ENCODE peak calls at places on chromosomes 12 and 14, in eight cellular contexts. One of them, this sample, is unnamed.

GRCh38 chr12:4353785-4354208 is 25.7 kb downstream of the FGF23 start:
- DNase-seq in RCC 7860: no peak
- DNase-seq in nucleus accumbens: no peak
- DNase-seq in right lobe of liver: no peak
- DNase-seq in transverse colon: no peak
- DNase-seq in NCI-H1436: no peak
- DNase-seq in choroid plexus epithelial cell: peak; percentile 29
- DNase-seq in stimulated activated CD4-positive, alpha-beta T cell treated with anti-CD3 and anti-CD28 coated beads, Interleukin-1b, Interleukin-23, amount 100 ng/mL, for 1 hour: no peak
- DNase-seq in this sample: peak; percentile 98

GRCh38 chr12:110141389-110141788 is 17.2 kb downstream of the IFT81 start:
- DNase-seq in RCC 7860: no peak
- DNase-seq in right lobe of liver: no peak
- DNase-seq in nucleus accumbens: no peak
- DNase-seq in transverse colon: peak; percentile 29
- DNase-seq in choroid plexus epithelial cell: peak; percentile 85
- DNase-seq in NCI-H1436: no peak
- DNase-seq in stimulated activated CD4-positive, alpha-beta T cell treated with anti-CD3 and anti-CD28 coated beads, Interleukin-1b, Interleukin-23, amount 100 ng/mL, for 1 hour: no peak
- DNase-seq in this sample: no peak

GRCh38 chr12:56160160-56160763 is 2.1 kb downstream of the MYL6 start:
- DNase-seq in right lobe of liver: no peak
- DNase-seq in RCC 7860: no peak
- DNase-seq in stimulated activated CD4-positive, alpha-beta T cell treated with anti-CD3 and anti-CD28 coated beads, Interleukin-1b, Interleukin-23, amount 100 ng/mL, for 1 hour: peak; percentile 17
- DNase-seq in NCI-H1436: no peak
- DNase-seq in choroid plexus epithelial cell: peak; percentile 58
- DNase-seq in nucleus accumbens: no peak
- DNase-seq in transverse colon: peak; percentile 63
- DNase-seq in this sample: no peak

GRCh38 chr12:44287545-44287944 is 451.7 kb downstream of the TMEM117 start:
- DNase-seq in transverse colon: no peak
- DNase-seq in stimulated activated CD4-positive, alpha-beta T cell treated with anti-CD3 and anti-CD28 coated beads, Interleukin-1b, Interleukin-23, amount 100 ng/mL, for 1 hour: no peak
- DNase-seq in right lobe of liver: no peak
- DNase-seq in RCC 7860: no peak
- DNase-seq in choroid plexus epithelial cell: no peak
- DNase-seq in nucleus accumbens: no peak
- DNase-seq in NCI-H1436: no peak
- DNase-seq in this sample: no peak

GRCh38 chr12:117036046-117036445 is 63.2 kb downstream of the TESC start:
- DNase-seq in NCI-H1436: peak; percentile 84
- DNase-seq in right lobe of liver: no peak
- DNase-seq in nucleus accumbens: no peak
- DNase-seq in stimulated activated CD4-positive, alpha-beta T cell treated with anti-CD3 and anti-CD28 coated beads, Interleukin-1b, Interleukin-23, amount 100 ng/mL, for 1 hour: no peak
- DNase-seq in RCC 7860: no peak
- DNase-seq in choroid plexus epithelial cell: no peak
- DNase-seq in transverse colon: no peak
- DNase-seq in this sample: peak; percentile 85

GRCh38 chr12:69698054-69698453 is 1.0 kb downstream of the BEST3 start:
- DNase-seq in right lobe of liver: no peak
- DNase-seq in transverse colon: no peak
- DNase-seq in choroid plexus epithelial cell: no peak
- DNase-seq in RCC 7860: no peak
- DNase-seq in NCI-H1436: no peak
- DNase-seq in nucleus accumbens: no peak
- DNase-seq in stimulated activated CD4-positive, alpha-beta T cell treated with anti-CD3 and anti-CD28 coated beads, Interleukin-1b, Interleukin-23, amount 100 ng/mL, for 1 hour: no peak
- DNase-seq in this sample: no peak

GRCh38 chr14:60092516-60092915 is 793 bp downstream of the PCNX4 start:
- DNase-seq in NCI-H1436: no peak
- DNase-seq in choroid plexus epithelial cell: peak; percentile 59
- DNase-seq in stimulated activated CD4-positive, alpha-beta T cell treated with anti-CD3 and anti-CD28 coated beads, Interleukin-1b, Interleukin-23, amount 100 ng/mL, for 1 hour: no peak
- DNase-seq in right lobe of liver: no peak
- DNase-seq in RCC 7860: no peak
- DNase-seq in nucleus accumbens: no peak
- DNase-seq in transverse colon: peak; percentile 18
- DNase-seq in this sample: peak; percentile 43

GRCh38 chr12:98464155-98464554 is 51.2 kb upstream of the TMPO start:
- DNase-seq in stimulated activated CD4-positive, alpha-beta T cell treated with anti-CD3 and anti-CD28 coated beads, Interleukin-1b, Interleukin-23, amount 100 ng/mL, for 1 hour: no peak
- DNase-seq in transverse colon: no peak
- DNase-seq in NCI-H1436: no peak
- DNase-seq in nucleus accumbens: no peak
- DNase-seq in RCC 7860: no peak
- DNase-seq in choroid plexus epithelial cell: peak; percentile 77
- DNase-seq in right lobe of liver: no peak
- DNase-seq in this sample: no peak

GRCh38 chr12:130858084-130858483 is 13.8 kb upstream of the RAN start:
- DNase-seq in choroid plexus epithelial cell: no peak
- DNase-seq in RCC 7860: no peak
- DNase-seq in right lobe of liver: no peak
- DNase-seq in NCI-H1436: no peak
- DNase-seq in transverse colon: no peak
- DNase-seq in nucleus accumbens: no peak
- DNase-seq in stimulated activated CD4-positive, alpha-beta T cell treated with anti-CD3 and anti-CD28 coated beads, Interleukin-1b, Interleukin-23, amount 100 ng/mL, for 1 hour: no peak
- DNase-seq in this sample: no peak

GRCh38 chr14:89574420-89574819 is 157.4 kb upstream of the FOXN3 start:
- DNase-seq in stimulated activated CD4-positive, alpha-beta T cell treated with anti-CD3 and anti-CD28 coated beads, Interleukin-1b, Interleukin-23, amount 100 ng/mL, for 1 hour: no peak
- DNase-seq in right lobe of liver: no peak
- DNase-seq in NCI-H1436: no peak
- DNase-seq in choroid plexus epithelial cell: no peak
- DNase-seq in transverse colon: no peak
- DNase-seq in nucleus accumbens: no peak
- DNase-seq in RCC 7860: no peak
- DNase-seq in this sample: no peak

GRCh38 chr14:85003805-85004204 is 526.1 kb upstream of the FLRT2 start:
- DNase-seq in stimulated activated CD4-positive, alpha-beta T cell treated with anti-CD3 and anti-CD28 coated beads, Interleukin-1b, Interleukin-23, amount 100 ng/mL, for 1 hour: no peak
- DNase-seq in RCC 7860: no peak
- DNase-seq in nucleus accumbens: no peak
- DNase-seq in transverse colon: no peak
- DNase-seq in right lobe of liver: no peak
- DNase-seq in choroid plexus epithelial cell: no peak
- DNase-seq in NCI-H1436: no peak
- DNase-seq in this sample: no peak

GRCh38 chr14:68468437-68469207 is 324.2 kb downstream of the ZFP36L1 start:
- DNase-seq in NCI-H1436: no peak
- DNase-seq in transverse colon: no peak
- DNase-seq in RCC 7860: peak; percentile 85
- DNase-seq in stimulated activated CD4-positive, alpha-beta T cell treated with anti-CD3 and anti-CD28 coated beads, Interleukin-1b, Interleukin-23, amount 100 ng/mL, for 1 hour: no peak
- DNase-seq in right lobe of liver: no peak
- DNase-seq in choroid plexus epithelial cell: peak; percentile 80
- DNase-seq in nucleus accumbens: no peak
- DNase-seq in this sample: no peak

GRCh38 chr12:90036641-90037040 is 328.0 kb upstream of the ATP2B1 start:
- DNase-seq in transverse colon: no peak
- DNase-seq in RCC 7860: no peak
- DNase-seq in choroid plexus epithelial cell: no peak
- DNase-seq in right lobe of liver: no peak
- DNase-seq in stimulated activated CD4-positive, alpha-beta T cell treated with anti-CD3 and anti-CD28 coated beads, Interleukin-1b, Interleukin-23, amount 100 ng/mL, for 1 hour: no peak
- DNase-seq in nucleus accumbens: no peak
- DNase-seq in NCI-H1436: no peak
- DNase-seq in this sample: peak; percentile 18

GRCh38 chr14:85444685-85445084 is 85.3 kb upstream of the FLRT2 start:
- DNase-seq in transverse colon: no peak
- DNase-seq in RCC 7860: peak; percentile 78
- DNase-seq in stimulated activated CD4-positive, alpha-beta T cell treated with anti-CD3 and anti-CD28 coated beads, Interleukin-1b, Interleukin-23, amount 100 ng/mL, for 1 hour: no peak
- DNase-seq in NCI-H1436: peak; percentile 58
- DNase-seq in choroid plexus epithelial cell: peak; percentile 60
- DNase-seq in nucleus accumbens: no peak
- DNase-seq in right lobe of liver: no peak
- DNase-seq in this sample: peak; percentile 51

GRCh38 chr12:31491819-31492598 is 98.9 kb downstream of the DENND5B start:
- DNase-seq in RCC 7860: peak; percentile 61
- DNase-seq in right lobe of liver: no peak
- DNase-seq in transverse colon: no peak
- DNase-seq in stimulated activated CD4-positive, alpha-beta T cell treated with anti-CD3 and anti-CD28 coated beads, Interleukin-1b, Interleukin-23, amount 100 ng/mL, for 1 hour: no peak
- DNase-seq in choroid plexus epithelial cell: peak; percentile 87
- DNase-seq in nucleus accumbens: no peak
- DNase-seq in NCI-H1436: no peak
- DNase-seq in this sample: peak; percentile 69

GRCh38 chr14:96567289-96567899 is 65.2 kb downstream of the PAPOLA start:
- DNase-seq in transverse colon: no peak
- DNase-seq in stimulated activated CD4-positive, alpha-beta T cell treated with anti-CD3 and anti-CD28 coated beads, Interleukin-1b, Interleukin-23, amount 100 ng/mL, for 1 hour: no peak
- DNase-seq in choroid plexus epithelial cell: peak; percentile 66
- DNase-seq in right lobe of liver: no peak
- DNase-seq in RCC 7860: no peak
- DNase-seq in NCI-H1436: no peak
- DNase-seq in nucleus accumbens: no peak
- DNase-seq in this sample: peak; percentile 48

GRCh38 chr12:95815635-95816212 is 25.2 kb upstream of the NTN4 start:
- DNase-seq in right lobe of liver: no peak
- DNase-seq in stimulated activated CD4-positive, alpha-beta T cell treated with anti-CD3 and anti-CD28 coated beads, Interleukin-1b, Interleukin-23, amount 100 ng/mL, for 1 hour: no peak
- DNase-seq in transverse colon: no peak
- DNase-seq in RCC 7860: peak; percentile 45
- DNase-seq in choroid plexus epithelial cell: peak; percentile 61
- DNase-seq in nucleus accumbens: no peak
- DNase-seq in NCI-H1436: no peak
- DNase-seq in this sample: peak; percentile 69

GRCh38 chr14:61484011-61484410 is 162.6 kb downstream of the PRKCH start:
- DNase-seq in transverse colon: no peak
- DNase-seq in NCI-H1436: no peak
- DNase-seq in choroid plexus epithelial cell: no peak
- DNase-seq in RCC 7860: no peak
- DNase-seq in nucleus accumbens: no peak
- DNase-seq in right lobe of liver: no peak
- DNase-seq in stimulated activated CD4-positive, alpha-beta T cell treated with anti-CD3 and anti-CD28 coated beads, Interleukin-1b, Interleukin-23, amount 100 ng/mL, for 1 hour: no peak
- DNase-seq in this sample: no peak

GRCh38 chr12:80412343-80412953 is 31.6 kb upstream of the PTPRQ start:
- DNase-seq in right lobe of liver: no peak
- DNase-seq in transverse colon: no peak
- DNase-seq in RCC 7860: peak; percentile 40
- DNase-seq in NCI-H1436: peak; percentile 74
- DNase-seq in nucleus accumbens: no peak
- DNase-seq in stimulated activated CD4-positive, alpha-beta T cell treated with anti-CD3 and anti-CD28 coated beads, Interleukin-1b, Interleukin-23, amount 100 ng/mL, for 1 hour: no peak
- DNase-seq in choroid plexus epithelial cell: peak; percentile 79
- DNase-seq in this sample: peak; percentile 91

GRCh38 chr12:34294671-34295365 is 272.5 kb downstream of the ALG10 start:
- DNase-seq in nucleus accumbens: no peak
- DNase-seq in RCC 7860: no peak
- DNase-seq in choroid plexus epithelial cell: no peak
- DNase-seq in NCI-H1436: no peak
- DNase-seq in stimulated activated CD4-positive, alpha-beta T cell treated with anti-CD3 and anti-CD28 coated beads, Interleukin-1b, Interleukin-23, amount 100 ng/mL, for 1 hour: no peak
- DNase-seq in transverse colon: peak; percentile 1
- DNase-seq in right lobe of liver: peak; percentile 10
- DNase-seq in this sample: no peak

GRCh38 chr12:123442774-123443173 is 6.3 kb upstream of the RILPL2 start:
- DNase-seq in choroid plexus epithelial cell: no peak
- DNase-seq in right lobe of liver: no peak
- DNase-seq in stimulated activated CD4-positive, alpha-beta T cell treated with anti-CD3 and anti-CD28 coated beads, Interleukin-1b, Interleukin-23, amount 100 ng/mL, for 1 hour: no peak
- DNase-seq in RCC 7860: no peak
- DNase-seq in transverse colon: no peak
- DNase-seq in NCI-H1436: no peak
- DNase-seq in nucleus accumbens: no peak
- DNase-seq in this sample: no peak

GRCh38 chr14:59464651-59465569 is at the start of gene GPR135:
- DNase-seq in transverse colon: peak; percentile 72
- DNase-seq in RCC 7860: no peak
- DNase-seq in NCI-H1436: no peak
- DNase-seq in nucleus accumbens: peak; percentile 36
- DNase-seq in right lobe of liver: peak; percentile 78
- DNase-seq in stimulated activated CD4-positive, alpha-beta T cell treated with anti-CD3 and anti-CD28 coated beads, Interleukin-1b, Interleukin-23, amount 100 ng/mL, for 1 hour: peak; percentile 10
- DNase-seq in choroid plexus epithelial cell: peak; percentile 46
- DNase-seq in this sample: peak; percentile 83

GRCh38 chr14:23175823-23176222 is 7.6 kb downstream of the SLC7A8 start:
- DNase-seq in right lobe of liver: no peak
- DNase-seq in nucleus accumbens: no peak
- DNase-seq in stimulated activated CD4-positive, alpha-beta T cell treated with anti-CD3 and anti-CD28 coated beads, Interleukin-1b, Interleukin-23, amount 100 ng/mL, for 1 hour: no peak
- DNase-seq in choroid plexus epithelial cell: peak; percentile 59
- DNase-seq in RCC 7860: no peak
- DNase-seq in NCI-H1436: no peak
- DNase-seq in transverse colon: no peak
- DNase-seq in this sample: no peak

GRCh38 chr12:108193922-108194321 is 64.8 kb downstream of the WSCD2 start:
- DNase-seq in right lobe of liver: no peak
- DNase-seq in stimulated activated CD4-positive, alpha-beta T cell treated with anti-CD3 and anti-CD28 coated beads, Interleukin-1b, Interleukin-23, amount 100 ng/mL, for 1 hour: peak; percentile 4
- DNase-seq in transverse colon: no peak
- DNase-seq in nucleus accumbens: no peak
- DNase-seq in RCC 7860: no peak
- DNase-seq in NCI-H1436: no peak
- DNase-seq in choroid plexus epithelial cell: peak; percentile 46
- DNase-seq in this sample: peak; percentile 67

GRCh38 chr14:100587763-100588411 is 670 bp upstream of the BEGAIN start:
- DNase-seq in right lobe of liver: peak; percentile 15
- DNase-seq in RCC 7860: no peak
- DNase-seq in stimulated activated CD4-positive, alpha-beta T cell treated with anti-CD3 and anti-CD28 coated beads, Interleukin-1b, Interleukin-23, amount 100 ng/mL, for 1 hour: no peak
- DNase-seq in choroid plexus epithelial cell: no peak
- DNase-seq in transverse colon: no peak
- DNase-seq in nucleus accumbens: no peak
- DNase-seq in NCI-H1436: peak; percentile 53
- DNase-seq in this sample: no peak

GRCh38 chr12:54012631-54013398 is 4.0 kb downstream of the HOXC8 start:
- DNase-seq in RCC 7860: no peak
- DNase-seq in NCI-H1436: no peak
- DNase-seq in nucleus accumbens: no peak
- DNase-seq in right lobe of liver: no peak
- DNase-seq in choroid plexus epithelial cell: no peak
- DNase-seq in stimulated activated CD4-positive, alpha-beta T cell treated with anti-CD3 and anti-CD28 coated beads, Interleukin-1b, Interleukin-23, amount 100 ng/mL, for 1 hour: no peak
- DNase-seq in transverse colon: no peak
- DNase-seq in this sample: no peak

GRCh38 chr14:33230016-33230415 is 291.3 kb downstream of the NPAS3 start:
- DNase-seq in transverse colon: no peak
- DNase-seq in choroid plexus epithelial cell: no peak
- DNase-seq in NCI-H1436: no peak
- DNase-seq in RCC 7860: no peak
- DNase-seq in nucleus accumbens: no peak
- DNase-seq in right lobe of liver: no peak
- DNase-seq in stimulated activated CD4-positive, alpha-beta T cell treated with anti-CD3 and anti-CD28 coated beads, Interleukin-1b, Interleukin-23, amount 100 ng/mL, for 1 hour: no peak
- DNase-seq in this sample: no peak

GRCh38 chr12:29676676-29677075 is 107.1 kb downstream of the TMTC1 start:
- DNase-seq in nucleus accumbens: no peak
- DNase-seq in right lobe of liver: no peak
- DNase-seq in stimulated activated CD4-positive, alpha-beta T cell treated with anti-CD3 and anti-CD28 coated beads, Interleukin-1b, Interleukin-23, amount 100 ng/mL, for 1 hour: no peak
- DNase-seq in transverse colon: no peak
- DNase-seq in NCI-H1436: no peak
- DNase-seq in RCC 7860: no peak
- DNase-seq in choroid plexus epithelial cell: no peak
- DNase-seq in this sample: no peak

GRCh38 chr12:129723260-129723659 is 180.6 kb downstream of the TMEM132D start:
- DNase-seq in right lobe of liver: no peak
- DNase-seq in RCC 7860: no peak
- DNase-seq in NCI-H1436: no peak
- DNase-seq in transverse colon: no peak
- DNase-seq in stimulated activated CD4-positive, alpha-beta T cell treated with anti-CD3 and anti-CD28 coated beads, Interleukin-1b, Interleukin-23, amount 100 ng/mL, for 1 hour: no peak
- DNase-seq in nucleus accumbens: no peak
- DNase-seq in choroid plexus epithelial cell: no peak
- DNase-seq in this sample: no peak

GRCh38 chr12:10130042-10130441 is at the start of gene CLEC7A:
- DNase-seq in RCC 7860: no peak
- DNase-seq in NCI-H1436: no peak
- DNase-seq in right lobe of liver: no peak
- DNase-seq in choroid plexus epithelial cell: no peak
- DNase-seq in stimulated activated CD4-positive, alpha-beta T cell treated with anti-CD3 and anti-CD28 coated beads, Interleukin-1b, Interleukin-23, amount 100 ng/mL, for 1 hour: no peak
- DNase-seq in transverse colon: no peak
- DNase-seq in nucleus accumbens: no peak
- DNase-seq in this sample: peak; percentile 52

GRCh38 chr12:113573148-113573547 is 101.5 kb upstream of the LHX5 start:
- DNase-seq in stimulated activated CD4-positive, alpha-beta T cell treated with anti-CD3 and anti-CD28 coated beads, Interleukin-1b, Interleukin-23, amount 100 ng/mL, for 1 hour: no peak
- DNase-seq in RCC 7860: no peak
- DNase-seq in NCI-H1436: no peak
- DNase-seq in choroid plexus epithelial cell: no peak
- DNase-seq in transverse colon: no peak
- DNase-seq in right lobe of liver: no peak
- DNase-seq in nucleus accumbens: no peak
- DNase-seq in this sample: no peak

GRCh38 chr14:90757452-90757851 is 58.8 kb downstream of the TTC7B start:
- DNase-seq in NCI-H1436: no peak
- DNase-seq in choroid plexus epithelial cell: peak; percentile 26
- DNase-seq in transverse colon: no peak
- DNase-seq in stimulated activated CD4-positive, alpha-beta T cell treated with anti-CD3 and anti-CD28 coated beads, Interleukin-1b, Interleukin-23, amount 100 ng/mL, for 1 hour: no peak
- DNase-seq in RCC 7860: no peak
- DNase-seq in right lobe of liver: no peak
- DNase-seq in nucleus accumbens: peak; percentile 69
- DNase-seq in this sample: peak; percentile 4

GRCh38 chr12:12717586-12718381 is 616 bp downstream of the CDKN1B start:
- DNase-seq in stimulated activated CD4-positive, alpha-beta T cell treated with anti-CD3 and anti-CD28 coated beads, Interleukin-1b, Interleukin-23, amount 100 ng/mL, for 1 hour: no peak
- DNase-seq in nucleus accumbens: peak; percentile 42
- DNase-seq in right lobe of liver: peak; percentile 43
- DNase-seq in RCC 7860: no peak
- DNase-seq in transverse colon: peak; percentile 33
- DNase-seq in choroid plexus epithelial cell: peak; percentile 35
- DNase-seq in NCI-H1436: no peak
- DNase-seq in this sample: peak; percentile 78

GRCh38 chr14:105143451-105144230 is 24.9 kb downstream of the JAG2 start:
- DNase-seq in stimulated activated CD4-positive, alpha-beta T cell treated with anti-CD3 and anti-CD28 coated beads, Interleukin-1b, Interleukin-23, amount 100 ng/mL, for 1 hour: no peak
- DNase-seq in right lobe of liver: no peak
- DNase-seq in nucleus accumbens: no peak
- DNase-seq in RCC 7860: no peak
- DNase-seq in choroid plexus epithelial cell: no peak
- DNase-seq in transverse colon: peak; percentile 4
- DNase-seq in NCI-H1436: no peak
- DNase-seq in this sample: no peak

This sample was measured in DMS53.